ENCODE peak calls at places on chromosomes 16 and 17, in ten cellular contexts. D, I, X, Z, A, H, B, L, S and J are unnamed samples.

GRCh38 chr17:57909548-57909947 is 45.7 kb downstream of the CUEDC1 start:
- DNase-seq in S (no peak), H (no peak), Z (no peak), A (no peak), I (no peak), X (no peak), B (no peak), L (no peak), D (no peak), J (peak)

GRCh38 chr17:77856551-77857305 is 101.8 kb upstream of the TNRC6C start:
- DNase-seq in A (no peak), H (no peak), B (no peak), D (no peak), X (no peak), L (no peak), S (no peak), I (no peak), Z (no peak), J (no peak)

GRCh38 chr17:79461041-79461440 is 149.8 kb downstream of the RBFOX3 start:
- DNase-seq in I (peak), S (no peak), Z (no peak), H (no peak), A (no peak), B (no peak), D (no peak), L (no peak), X (no peak), J (no peak)

GRCh38 chr17:3015890-3016289 is 47.5 kb downstream of the OR1D5 start:
- DNase-seq in I (no peak), Z (no peak), B (no peak), D (no peak), X (no peak), L (no peak), A (no peak), H (no peak), S (no peak), J (no peak)

GRCh38 chr17:77027271-77027670 is 113.5 kb upstream of the SEC14L1 start:
- DNase-seq in D (no peak), Z (no peak), S (no peak), H (no peak), I (no peak), L (no peak), X (no peak), A (no peak), B (no peak), J (no peak)

GRCh38 chr16:9199312-9199711 is 107.9 kb downstream of the HAPSTR1 start:
- DNase-seq in B (no peak), L (no peak), S (no peak), X (no peak), A (no peak), Z (no peak), I (no peak), H (no peak), D (no peak), J (no peak)

GRCh38 chr16:8853611-8854010 is 15.2 kb downstream of the CARHSP1 start:
- DNase-seq in D (no peak), H (no peak), Z (no peak), S (no peak), A (no peak), L (no peak), B (no peak), X (no peak), I (no peak), J (no peak)

GRCh38 chr17:39981207-39982068 is 831 bp downstream of the PSMD3 start:
- DNase-seq in D (no peak), I (no peak), X (no peak), H (no peak), B (no peak), A (no peak), S (peak), L (no peak), Z (no peak), J (no peak)

GRCh38 chr17:76384987-76385891 is 830 bp downstream of the SPHK1 start:
- DNase-seq in A (no peak), X (peak), Z (no peak), S (peak), D (no peak), H (no peak), B (no peak), I (no peak), L (no peak), J (peak)

GRCh38 chr16:82935781-82936180 is 309.0 kb downstream of the CDH13 start:
- DNase-seq in Z (no peak), A (no peak), D (no peak), H (no peak), I (peak), L (no peak), B (no peak), S (no peak), X (no peak), J (peak)

GRCh38 chr17:61414936-61415251 is 15.3 kb downstream of the TBX2 start:
- DNase-seq in A (no peak), L (no peak), X (no peak), D (no peak), I (no peak), H (no peak), B (no peak), Z (no peak), S (no peak), J (no peak)

GRCh38 chr16:83011101-83011720 is 384.4 kb downstream of the CDH13 start:
- DNase-seq in I (no peak), B (no peak), X (no peak), A (no peak), L (no peak), S (no peak), Z (no peak), H (no peak), D (no peak), J (no peak)

GRCh38 chr17:67082110-67082509 is 37.8 kb downstream of the CACNG1 start:
- DNase-seq in S (no peak), A (no peak), B (no peak), D (peak), I (no peak), Z (no peak), L (no peak), X (peak), H (no peak), J (no peak)

GRCh38 chr17:50708050-50709000 is 611 bp upstream of the ANKRD40 start:
- DNase-seq in S (no peak), X (no peak), H (peak), I (no peak), L (no peak), A (no peak), D (no peak), Z (no peak), B (peak), J (peak)

GRCh38 chr17:5618511-5618910 is 34.2 kb upstream of the NLRP1 start:
- DNase-seq in H (no peak), B (no peak), I (no peak), Z (no peak), A (no peak), L (no peak), X (no peak), S (no peak), D (no peak), J (no peak)

GRCh38 chr17:35748323-35748960 is 4.6 kb downstream of the GAS2L2 start:
- DNase-seq in X (no peak), A (no peak), L (no peak), B (no peak), S (peak), Z (no peak), D (no peak), H (no peak), I (peak), J (no peak)

GRCh38 chr16:51657844-51658243 is 506.8 kb upstream of the SALL1 start:
- DNase-seq in A (no peak), D (no peak), B (peak), H (peak), X (no peak), Z (no peak), S (no peak), I (no peak), L (no peak), J (no peak)

GRCh38 chr17:78974635-78975591 is 4.8 kb downstream of the LGALS3BP start:
- DNase-seq in L (no peak), Z (no peak), A (no peak), B (no peak), I (peak), S (peak), D (no peak), X (peak), H (no peak), J (no peak)

GRCh38 chr17:75267403-75268232 is 3.4 kb downstream of the MIF4GD start:
- DNase-seq in D (no peak), A (no peak), X (no peak), S (peak), I (no peak), H (no peak), L (no peak), Z (no peak), B (no peak), J (peak)

GRCh38 chr17:56833812-56834379 is at the start of the genes C17orf67 and DGKE:
- DNase-seq in Z (peak), A (peak), L (peak), B (peak), S (peak), X (peak), H (peak), D (peak), I (peak), J (peak)

GRCh38 chr17:56604691-56605090 is 11.2 kb downstream of the NOG start:
- DNase-seq in A (no peak), S (no peak), H (no peak), Z (no peak), L (no peak), B (no peak), X (no peak), I (no peak), D (no peak), J (no peak)

GRCh38 chr16:85888405-85889331 is 10.3 kb upstream of the IRF8 start:
- DNase-seq in S (no peak), X (peak), H (no peak), D (peak), I (peak), L (no peak), A (no peak), B (no peak), Z (no peak), J (no peak)

GRCh38 chr17:269616-270514 is 82.7 kb downstream of the RPH3AL start:
- DNase-seq in I (no peak), Z (no peak), B (no peak), L (no peak), H (no peak), D (no peak), X (no peak), A (peak), S (peak), J (no peak)

GRCh38 chr16:11219188-11219587 is 36.8 kb downstream of the SOCS1 start:
- DNase-seq in H (no peak), X (no peak), S (no peak), B (no peak), Z (no peak), A (no peak), I (no peak), L (no peak), D (no peak), J (no peak)

GRCh38 chr17:10920511-10920910 is 82.6 kb upstream of the PIRT start:
- DNase-seq in A (no peak), H (no peak), L (no peak), Z (no peak), B (no peak), S (no peak), D (no peak), I (no peak), X (no peak), J (no peak)

GRCh38 chr16:3401719-3402397 is 843 bp downstream of the ZNF174 start:
- DNase-seq in L (no peak), X (peak), I (no peak), A (no peak), S (no peak), D (no peak), Z (no peak), B (peak), H (no peak), J (no peak)

GRCh38 chr17:73585583-73585982 is 58.7 kb downstream of the SDK2 start:
- DNase-seq in I (no peak), L (no peak), A (no peak), S (no peak), Z (no peak), X (no peak), B (no peak), H (no peak), D (no peak), J (no peak)

GRCh38 chr17:65345261-65346060 is 208.3 kb downstream of the RGS9 start:
- DNase-seq in X (no peak), L (no peak), I (no peak), A (no peak), Z (no peak), B (no peak), D (no peak), S (no peak), H (no peak), J (no peak)

GRCh38 chr17:51692917-51693316 is 432.6 kb downstream of the UTP18 start:
- DNase-seq in B (no peak), L (no peak), I (no peak), A (no peak), Z (no peak), S (no peak), H (no peak), X (no peak), D (no peak), J (no peak)